ENCODE peak calls at places on chromosomes 2 and 18, in ten cellular contexts. Q is transverse colon, B is Calu3, W is bronchial epithelial cell, Z is kidney, O is K562, V is astrocyte of the spinal cord, A is uterus, F is neural progenitor cell, T is foreskin fibroblast. S is an unnamed sample.

GRCh38 chr2:31060397-31060796 is 77.8 kb downstream of the GALNT14 start:
- DNase-seq in A (no peak), O (no peak), V (no peak), T (no peak), F (no peak), W (no peak), Z (peak), B (peak), Q (no peak), S (no peak)

GRCh38 chr2:1591978-1592907 is 152.1 kb downstream of the PXDN start:
- DNase-seq in A (peak), T (peak), O (no peak), V (peak), W (peak), B (no peak), Z (peak), Q (peak), F (peak), S (no peak)

GRCh38 chr2:202378001-202378400 is 1.9 kb downstream of the BMPR2 start:
- DNase-seq in V (no peak), O (no peak), A (no peak), Q (no peak), W (peak), F (no peak), Z (no peak), T (no peak), B (no peak), S (no peak)

GRCh38 chr2:9297156-9297555 is 90.5 kb downstream of the ASAP2 start:
- DNase-seq in Z (no peak), O (no peak), A (no peak), B (no peak), W (no peak), F (no peak), T (no peak), Q (no peak), V (no peak), S (no peak)

GRCh38 chr2:22788749-22789148 is 596.2 kb upstream of the KLHL29 start:
- DNase-seq in A (no peak), Q (no peak), W (no peak), F (no peak), T (no peak), B (no peak), O (no peak), Z (no peak), V (no peak), S (no peak)

GRCh38 chr2:120495586-120495985 is 149.7 kb downstream of the INHBB start:
- DNase-seq in V (no peak), A (no peak), O (no peak), T (no peak), Q (no peak), B (no peak), W (no peak), Z (peak), F (no peak), S (no peak)

GRCh38 chr2:208820289-208820688 is 413.7 kb downstream of the PTH2R start:
- DNase-seq in Z (no peak), Q (no peak), F (peak), A (no peak), W (peak), T (no peak), V (no peak), B (no peak), O (no peak), S (no peak)

GRCh38 chr18:40210696-40211095 is 1744.3 kb upstream of the PIK3C3 start:
- DNase-seq in A (no peak), O (no peak), V (no peak), Q (no peak), Z (no peak), F (no peak), B (no peak), T (no peak), W (peak), S (no peak)

GRCh38 chr2:216108310-216108966 is 710 bp upstream of the XRCC5 start:
- DNase-seq in Z (no peak), Q (no peak), V (peak), W (no peak), F (peak), B (no peak), T (no peak), O (no peak), A (no peak), S (no peak)

GRCh38 chr2:133863106-133863800 is 295.0 kb upstream of the NCKAP5 start:
- DNase-seq in Z (no peak), T (no peak), O (no peak), B (no peak), A (no peak), W (no peak), V (no peak), Q (no peak), F (no peak), S (no peak)

GRCh38 chr2:72276876-72277275 is 129.2 kb upstream of the CYP26B1 start:
- DNase-seq in W (no peak), Q (no peak), Z (no peak), A (no peak), O (no peak), F (no peak), B (no peak), T (no peak), V (no peak), S (no peak)

GRCh38 chr2:111972955-111973565 is 74.7 kb downstream of the MERTK start:
- DNase-seq in V (no peak), F (no peak), O (no peak), A (no peak), W (peak), Z (no peak), T (no peak), B (no peak), Q (peak), S (no peak)

GRCh38 chr2:189157939-189158338 is 21.6 kb downstream of the COL5A2 start:
- DNase-seq in O (no peak), Z (no peak), W (no peak), T (no peak), B (no peak), V (no peak), A (no peak), F (no peak), Q (no peak), S (no peak)

GRCh38 chr18:12911025-12911927 is 27.2 kb upstream of the PTPN2 start:
- DNase-seq in W (peak), A (peak), Z (peak), O (no peak), V (peak), Q (peak), F (no peak), T (no peak), B (no peak), S (no peak)

GRCh38 chr2:156896294-156896693 is 361.2 kb upstream of the GALNT5 start:
- DNase-seq in F (no peak), Q (no peak), B (no peak), T (peak), A (no peak), O (no peak), W (peak), V (peak), Z (no peak), S (peak)

GRCh38 chr2:79788952-79789612 is 276.2 kb downstream of the CTNNA2 start:
- DNase-seq in F (no peak), Q (no peak), V (no peak), A (no peak), O (no peak), Z (no peak), W (no peak), T (no peak), B (no peak), S (no peak)

GRCh38 chr2:149180226-149180875 is 141.9 kb downstream of the LYPD6B start:
- DNase-seq in T (no peak), W (no peak), B (no peak), Z (peak), A (no peak), F (no peak), V (no peak), O (no peak), Q (no peak), S (peak)

GRCh38 chr2:14255135-14255820 is 377.2 kb upstream of the LRATD1 start:
- DNase-seq in B (no peak), F (peak), Q (no peak), O (no peak), A (no peak), T (no peak), Z (peak), W (no peak), V (no peak), S (no peak)

GRCh38 chr18:2173464-2173863 is 397.8 kb downstream of the METTL4 start:
- DNase-seq in B (peak), Q (no peak), F (no peak), A (no peak), W (peak), Z (no peak), O (no peak), T (peak), V (peak), S (peak)

GRCh38 chr2:181158453-181158852 is 178.0 kb downstream of the UBE2E3 start:
- DNase-seq in F (no peak), V (no peak), Z (no peak), B (no peak), O (no peak), W (no peak), T (no peak), A (no peak), Q (no peak), S (no peak)

GRCh38 chr2:181157326-181157725 is 176.9 kb downstream of the UBE2E3 start:
- DNase-seq in Q (no peak), B (no peak), F (no peak), A (no peak), Z (no peak), W (no peak), O (no peak), T (peak), V (no peak), S (no peak)

GRCh38 chr2:181152221-181152620 is 171.8 kb downstream of the UBE2E3 start:
- DNase-seq in F (no peak), Q (no peak), W (no peak), T (no peak), O (no peak), A (no peak), Z (no peak), V (no peak), B (no peak), S (no peak)

GRCh38 chr2:181152701-181153100 is 172.3 kb downstream of the UBE2E3 start:
- DNase-seq in Q (no peak), A (no peak), F (no peak), B (no peak), V (no peak), Z (no peak), T (no peak), W (no peak), O (no peak), S (no peak)

GRCh38 chr2:181153886-181154285 is 173.5 kb downstream of the UBE2E3 start:
- DNase-seq in B (no peak), A (no peak), O (no peak), Z (no peak), Q (no peak), W (no peak), T (no peak), V (peak), F (no peak), S (no peak)
- TF ChIP-seq CTCF in B (no peak), A (no peak), O (no peak), Z (no peak), Q (no peak), W (no peak), T (no peak), V (no peak), F (no peak), S (no peak)

DNA sequence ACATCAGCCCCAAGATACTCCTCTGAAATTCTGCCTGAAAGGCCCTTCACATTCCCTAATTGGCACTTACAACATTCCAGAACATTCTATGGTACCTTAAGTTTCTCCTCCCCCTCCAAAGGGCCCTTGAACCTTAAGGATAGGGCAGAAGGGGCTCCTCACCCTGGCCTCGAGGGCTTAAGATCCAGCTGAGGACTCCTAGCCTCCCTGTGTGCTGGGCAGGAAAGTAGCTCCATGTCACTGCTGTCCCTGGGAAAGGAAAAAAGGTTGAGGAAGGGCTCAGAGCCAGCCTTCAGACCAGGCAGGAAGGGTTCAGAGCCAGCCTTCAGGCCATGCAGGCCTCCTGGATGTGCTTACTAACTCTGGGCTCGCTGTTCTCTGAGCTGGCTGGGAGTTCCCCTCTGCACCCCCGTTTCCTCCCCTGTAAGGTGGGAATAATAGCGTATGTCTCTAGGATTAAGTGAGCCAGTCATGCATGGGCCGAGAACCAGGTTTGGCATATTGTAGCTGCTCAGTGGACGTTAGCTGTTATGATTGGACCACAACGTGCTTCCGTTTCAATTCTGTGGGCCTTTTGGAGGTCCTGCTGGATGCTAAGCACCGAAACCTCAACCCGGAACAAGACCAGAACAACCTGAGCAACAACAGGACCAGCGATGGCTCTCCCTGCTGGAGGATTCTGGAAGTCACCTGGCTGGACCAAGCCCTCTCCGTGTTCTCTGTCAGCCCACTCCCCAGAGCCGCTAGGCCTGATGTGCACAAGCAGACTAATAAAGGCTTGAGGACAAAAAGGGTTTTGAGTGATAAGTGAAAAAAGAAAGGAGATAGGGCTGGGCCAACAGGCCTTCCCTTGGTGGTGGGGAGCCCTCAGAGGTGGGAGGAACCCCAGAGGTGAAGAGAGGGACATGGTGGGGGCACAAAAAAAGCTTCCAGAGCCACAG is 1.0 kb upstream of the B3GNT7 start:
- DNase-seq in F (peak), T (no peak), A (no peak), O (no peak), B (no peak), Q (no peak), Z (peak), W (no peak), V (no peak), S (no peak)
- TF ChIP-seq CTCF in F (peak), T (no peak), A (peak), O (peak), B (peak), Q (peak), Z (no peak), W (peak), V (peak), S (peak)

GRCh38 chr2:67388680-67389079 is 8.5 kb upstream of the ETAA1 start:
- DNase-seq in B (no peak), A (no peak), V (no peak), Z (no peak), O (no peak), T (no peak), W (no peak), F (no peak), Q (no peak), S (no peak)
- TF ChIP-seq CTCF in B (no peak), A (no peak), V (no peak), Z (no peak), O (no peak), T (no peak), W (no peak), F (no peak), Q (no peak), S (no peak)

DNA sequence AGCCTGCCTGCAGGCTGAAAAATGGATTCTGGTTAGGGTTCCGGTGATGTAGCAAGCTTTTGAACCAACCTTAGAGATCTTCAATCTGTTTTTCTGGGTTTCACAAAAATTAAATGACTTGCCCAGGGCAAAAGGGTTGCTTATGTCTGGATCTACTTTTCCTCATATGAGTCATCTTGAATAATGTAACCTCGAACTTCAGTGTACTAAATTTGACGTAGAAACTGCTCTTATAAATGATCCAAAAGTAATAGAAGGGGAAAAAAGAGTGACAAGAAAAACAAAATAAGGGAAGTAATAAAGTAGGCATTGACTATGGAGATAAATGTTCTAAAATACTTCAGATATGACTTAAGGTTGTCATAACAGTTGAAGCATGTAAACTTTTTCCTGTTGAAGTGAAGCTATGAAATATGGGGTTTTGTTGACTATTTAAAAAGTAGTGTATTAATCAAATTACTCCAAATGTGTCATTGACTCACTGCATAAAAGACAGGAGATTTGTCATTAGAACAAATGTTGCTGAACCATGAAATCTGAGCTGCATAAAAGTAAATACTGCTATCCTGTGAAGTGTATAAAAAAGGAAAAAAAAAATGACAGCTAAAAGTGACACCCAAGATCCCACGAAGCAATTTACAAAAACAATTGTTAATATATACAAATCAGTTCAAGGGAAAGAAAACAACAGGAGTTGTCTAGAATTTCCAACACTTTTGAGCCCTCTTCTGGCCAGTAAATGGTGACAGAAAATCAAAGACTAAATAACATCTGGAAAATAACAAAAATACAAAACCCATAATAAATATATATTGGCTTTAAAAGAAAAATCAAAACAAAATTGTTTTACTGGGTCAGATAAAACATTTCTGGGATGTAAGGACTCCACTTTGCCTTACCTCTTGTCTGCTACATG is 103.6 kb upstream of the SERPINE2 start:
- DNase-seq in Q (no peak), A (no peak), Z (no peak), B (no peak), V (peak), F (no peak), W (peak), O (no peak), T (peak), S (peak)
- TF ChIP-seq CTCF in Q (no peak), A (no peak), Z (no peak), B (no peak), V (no peak), F (no peak), W (no peak), O (no peak), T (no peak), S (peak)

S was measured in HFFc6.